ENCODE peak calls at places on chromosomes 7 and 10, in eight cellular contexts. X, P, C, S, A, D, H and I are unnamed samples.

GRCh38 chr10:97321032-97321806 is 2.1 kb downstream of the FRAT1 start:
- DNase-seq in X (no peak), P (peak; percentile 52), C (no peak), S (peak; percentile 88), A (no peak), D (no peak), H (peak; percentile 26), I (no peak)

GRCh38 chr7:2787251-2787968 is 56.7 kb downstream of the GNA12 start:
- DNase-seq in X (no peak), P (no peak), C (no peak), S (no peak), A (no peak), D (no peak), H (no peak), I (no peak)

GRCh38 chr10:75250934-75251333 is 15.2 kb upstream of the COMTD1 start:
- DNase-seq in X (no peak), P (no peak), C (no peak), S (no peak), A (no peak), D (no peak), H (no peak), I (no peak)

GRCh38 chr10:114307731-114308130 is 68.7 kb downstream of the VWA2 start:
- DNase-seq in X (no peak), P (no peak), C (no peak), S (peak; percentile 37), A (no peak), D (no peak), H (no peak), I (no peak)

GRCh38 chr10:623039-623438 is 66.4 kb downstream of the DIP2C start:
- DNase-seq in X (no peak), P (no peak), C (no peak), S (peak; percentile 47), A (no peak), D (no peak), H (no peak), I (no peak)

GRCh38 chr7:42264702-42265101 is 27.7 kb upstream of the GLI3 start:
- DNase-seq in X (no peak), P (no peak), C (no peak), S (no peak), A (no peak), D (no peak), H (no peak), I (no peak)

GRCh38 chr7:149735779-149736477 is 37.5 kb downstream of the ZNF467 start:
- DNase-seq in X (no peak), P (no peak), C (no peak), S (peak; percentile 64), A (no peak), D (peak; percentile 48), H (no peak), I (no peak)

GRCh38 chr7:94509879-94510581 is 421 bp downstream of the CASD1 start:
- DNase-seq in X (peak; percentile 72), P (peak; percentile 68), C (peak; percentile 62), S (peak; percentile 94), A (no peak), D (peak; percentile 96), H (peak; percentile 69), I (peak; percentile 93)

GRCh38 chr7:138975343-138976104 is 5.7 kb downstream of the KIAA1549 start:
- DNase-seq in X (no peak), P (no peak), C (no peak), S (no peak), A (no peak), D (peak; percentile 73), H (no peak), I (no peak)

GRCh38 chr10:131071721-131072120 is 239.8 kb downstream of the TCERG1L start:
- DNase-seq in X (no peak), P (no peak), C (peak; percentile 10), S (peak; percentile 45), A (no peak), D (no peak), H (no peak), I (no peak)

GRCh38 chr7:22728416-22729029 is 1.5 kb downstream of the IL6 start:
- DNase-seq in X (no peak), P (no peak), C (no peak), S (no peak), A (no peak), D (no peak), H (peak; percentile 79), I (no peak)

GRCh38 chr10:31759124-31759798 is 169.4 kb downstream of the ARHGAP12 start:
- DNase-seq in X (peak; percentile 67), P (peak; percentile 71), C (no peak), S (peak; percentile 88), A (no peak), D (peak; percentile 68), H (peak; percentile 82), I (no peak)
- TF ChIP-seq POLR2AphosphoS5 in X (peak; percentile 3), P (no peak), C (peak; percentile 44), S (no peak), A (no peak), D (no peak), H (peak; percentile 25), I (peak; percentile 12)

GRCh38 chr10:104322416-104322782 is 15.9 kb downstream of the ITPRIP start:
- DNase-seq in X (no peak), P (peak; percentile 79), C (no peak), S (peak; percentile 88), A (no peak), D (peak; percentile 50), H (no peak), I (no peak)

GRCh38 chr10:104323085-104323484 is 15.2 kb downstream of the ITPRIP start:
- DNase-seq in X (no peak), P (no peak), C (no peak), S (peak; percentile 47), A (no peak), D (no peak), H (no peak), I (no peak)

GRCh38 chr10:104324931-104325330 is 13.3 kb downstream of the ITPRIP start:
- DNase-seq in X (no peak), P (no peak), C (no peak), S (peak; percentile 58), A (no peak), D (no peak), H (no peak), I (no peak)

GRCh38 chr10:104325436-104326430 is 12.5 kb downstream of the ITPRIP start:
- DNase-seq in X (no peak), P (peak; percentile 81), C (no peak), S (peak; percentile 83), A (no peak), D (no peak), H (peak; percentile 60), I (no peak)

DNA sequence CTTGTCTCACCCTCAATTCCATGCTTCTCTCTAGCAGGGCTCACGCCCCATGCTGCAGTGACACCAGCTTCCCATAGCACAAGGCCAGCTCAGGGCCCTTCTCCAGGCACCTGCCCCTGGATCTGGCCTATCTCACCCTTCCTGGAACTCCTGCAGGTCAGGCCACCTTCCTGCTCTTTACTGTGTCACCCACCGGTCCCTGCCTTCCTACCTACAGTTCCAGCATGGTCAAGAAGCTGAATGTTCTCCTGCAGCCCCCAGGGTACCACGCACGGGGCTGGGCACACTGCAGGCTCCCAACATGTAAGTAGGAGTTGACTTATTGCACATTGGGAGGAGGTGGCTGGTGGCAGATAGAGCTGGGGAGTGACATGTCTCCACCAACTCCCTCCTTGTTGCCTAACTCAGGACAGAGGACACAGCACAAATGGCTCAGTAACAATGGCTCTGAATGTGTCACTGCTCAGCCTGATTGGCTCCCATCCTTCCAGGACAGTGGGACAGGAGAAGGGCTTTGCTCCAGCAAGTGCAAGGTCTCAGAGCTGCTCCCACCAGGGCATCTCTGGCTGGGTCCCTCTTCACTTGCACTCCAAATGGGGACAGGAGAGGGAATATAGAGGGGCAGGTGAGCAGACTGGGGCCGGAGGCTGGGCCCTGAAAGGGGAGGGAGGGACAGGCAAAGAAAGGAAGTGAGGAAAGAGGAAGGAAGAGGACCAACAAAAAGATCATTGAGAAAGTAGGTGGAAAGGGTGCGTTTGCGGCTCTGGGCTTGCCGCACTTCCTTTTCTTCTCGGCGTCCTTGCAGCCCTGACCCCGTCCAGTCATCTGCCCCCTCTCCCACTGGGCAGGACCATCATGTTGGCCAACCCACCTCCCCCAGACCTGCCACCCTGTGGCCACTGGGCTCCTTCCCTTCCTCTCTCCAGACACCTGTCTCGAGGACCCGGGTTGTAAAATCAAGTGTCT is 14.3 kb downstream of the ITPRIP start:
- DNase-seq in X (no peak), P (peak; percentile 80), C (peak; percentile 15), S (peak; percentile 91), A (no peak), D (no peak), H (no peak), I (no peak)
- H3K4me1 ChIP-seq in X (peaks cover 100% of the 10 kb centered on the region), P (peaks cover 100% of the 10 kb centered on the region), C (peaks cover 33% of the 10 kb centered on the region), S (peaks cover 100% of the 10 kb centered on the region), A (peaks cover 92% of the 10 kb centered on the region), D (peaks cover 54% of the 10 kb centered on the region), H (peaks cover 59% of the 10 kb centered on the region), I (peaks cover 100% of the 10 kb centered on the region)

DNA sequence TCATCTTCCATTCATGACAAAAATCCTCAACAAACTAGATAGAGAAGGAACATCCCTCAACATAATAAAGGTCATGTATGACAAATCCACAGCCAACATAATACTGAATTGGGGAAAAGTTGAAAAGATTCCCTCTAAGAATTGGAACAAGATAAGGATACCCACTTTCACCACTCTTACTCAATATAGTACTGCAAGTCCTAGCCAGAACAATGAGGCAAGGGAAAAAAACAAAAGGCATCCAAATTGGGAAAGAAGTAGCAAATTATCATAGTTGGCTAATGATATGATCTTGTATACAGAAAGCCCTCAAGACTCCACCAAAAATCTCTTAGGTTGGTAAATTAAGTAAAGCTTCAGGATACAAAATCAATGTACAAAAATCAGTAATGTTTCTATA is 4.7 kb downstream of the POT1 start:
- DNase-seq in X (no peak), P (no peak), C (no peak), S (no peak), A (no peak), D (no peak), H (no peak), I (no peak)
- TF ChIP-seq CTCF in X (no peak), P (no peak), C (no peak), S (no peak), A (no peak), D (no peak), H (no peak), I (no peak)

GRCh38 chr7:100611983-100612729 is at the start of gene MOSPD3:
- DNase-seq in X (peak; percentile 99), P (peak; percentile 99), C (peak; percentile 98), S (peak; percentile 100), A (peak; percentile 100), D (peak; percentile 100), H (peak; percentile 100), I (peak; percentile 100)
- TF ChIP-seq POLR2AphosphoS5 in X (peak; percentile 56), P (peak; percentile 86), C (peak; percentile 94), S (peak; percentile 93), A (peak; percentile 84), D (peak; percentile 55), H (peak; percentile 69), I (peak; percentile 77)